ENCODE peak calls at places on chromosome 13, in ten cellular contexts. Y is ascending aorta, A is body of pancreas, H is ACHN, Q is fibroblast of the conjunctiva, D is neural crest cell, G is HAP-1, J is NCI-H69, W is upper lobe of right lung, L is A172. Z is an unnamed sample.

GRCh38 chr13:107117327-107118012 is 549.5 kb upstream of the ARGLU1 start:
- DNase-seq in Q (no peak), Y (no peak), H (no peak), J (no peak), A (no peak), G (no peak), L (peak), W (no peak), D (no peak), Z (no peak)

GRCh38 chr13:97702614-97703013 is 250.9 kb upstream of the IPO5 start:
- DNase-seq in J (no peak), W (no peak), Y (no peak), A (no peak), G (no peak), D (no peak), H (no peak), Q (no peak), L (no peak), Z (no peak)

GRCh38 chr13:111512707-111513106 is 192.3 kb downstream of the TEX29 start:
- DNase-seq in G (no peak), J (no peak), D (no peak), W (no peak), Q (no peak), A (no peak), Y (no peak), L (no peak), H (no peak), Z (no peak)

GRCh38 chr13:99124695-99125334 is 75.8 kb upstream of the UBAC2 start:
- DNase-seq in H (peak), Y (no peak), L (peak), D (no peak), A (no peak), G (no peak), J (no peak), Q (no peak), W (no peak), Z (no peak)

GRCh38 chr13:38348890-38349289 is 761 bp upstream of the UFM1 start:
- DNase-seq in A (no peak), W (no peak), Y (no peak), H (peak), L (peak), D (no peak), G (peak), J (peak), Q (no peak), Z (peak)

GRCh38 chr13:34748078-34748477 is 194.0 kb upstream of the NBEA start:
- DNase-seq in J (no peak), H (no peak), A (peak), Q (no peak), Y (peak), G (no peak), W (no peak), L (peak), D (no peak), Z (no peak)

GRCh38 chr13:51967482-51968446 is 43.5 kb downstream of the ATP7B start:
- DNase-seq in G (no peak), Y (no peak), D (no peak), A (no peak), Q (no peak), L (no peak), J (no peak), W (no peak), H (no peak), Z (no peak)

GRCh38 chr13:75481176-75482069 is 546 bp downstream of the TBC1D4 start:
- DNase-seq in Y (peak), D (peak), A (peak), L (no peak), W (peak), H (peak), G (peak), J (peak), Q (no peak), Z (peak)

GRCh38 chr13:33016414-33017409 is at the start of gene KL:
- DNase-seq in G (no peak), A (peak), J (peak), D (peak), H (peak), Q (no peak), L (no peak), W (peak), Y (no peak), Z (peak)

GRCh38 chr13:30763786-30764440 is 28.6 kb downstream of the ALOX5AP start:
- DNase-seq in L (peak), D (no peak), W (no peak), J (peak), Q (no peak), Y (no peak), H (no peak), A (no peak), G (no peak), Z (no peak)

GRCh38 chr13:43374621-43375020 is 351.2 kb downstream of the DNAJC15 start:
- DNase-seq in G (no peak), Q (no peak), L (peak), W (no peak), Y (no peak), A (no peak), J (peak), D (no peak), H (no peak), Z (no peak)

GRCh38 chr13:44196186-44196751 is 177.4 kb upstream of the SERP2 start:
- DNase-seq in H (no peak), L (no peak), G (no peak), D (no peak), J (no peak), A (no peak), Y (no peak), Q (no peak), W (no peak), Z (no peak)

GRCh38 chr13:95553614-95554385 is 1.3 kb downstream of the CLDN10 start:
- DNase-seq in Y (no peak), Q (no peak), A (peak), J (peak), G (no peak), W (no peak), H (no peak), L (no peak), D (no peak), Z (peak)

GRCh38 chr13:24279706-24280105 is 29.7 kb upstream of the C1QTNF9 start:
- DNase-seq in D (no peak), Y (no peak), L (no peak), W (no peak), A (no peak), H (no peak), Q (no peak), G (no peak), J (no peak), Z (no peak)

GRCh38 chr13:114035583-114036501 is 62.0 kb upstream of the C13orf46 start:
- DNase-seq in L (no peak), G (no peak), A (no peak), H (no peak), Q (no peak), W (no peak), J (no peak), D (no peak), Y (no peak), Z (no peak)

GRCh38 chr13:87884874-87885273 is 213.7 kb downstream of the SLITRK5 start:
- DNase-seq in L (peak), G (no peak), Y (no peak), W (no peak), H (peak), Q (no peak), A (no peak), J (peak), D (no peak), Z (no peak)

GRCh38 chr13:65497265-65497664 is 1732.9 kb downstream of the PCDH9 start:
- DNase-seq in J (peak), G (no peak), L (peak), W (no peak), A (no peak), Y (no peak), Q (no peak), H (peak), D (no peak), Z (no peak)

GRCh38 chr13:110149036-110149435 is 157.9 kb downstream of the COL4A1 start:
- DNase-seq in G (no peak), H (no peak), A (no peak), J (no peak), D (no peak), Y (peak), W (no peak), Q (no peak), L (no peak), Z (peak)

GRCh38 chr13:57763689-57764088 is 132.1 kb downstream of the PCDH17 start:
- DNase-seq in W (no peak), Q (no peak), J (no peak), A (no peak), H (no peak), G (no peak), Y (no peak), D (no peak), L (no peak), Z (no peak)

GRCh38 chr13:70523622-70524021 is 415.4 kb upstream of the KLHL1 start:
- DNase-seq in L (no peak), Y (no peak), A (peak), H (no peak), D (no peak), J (peak), Q (no peak), W (no peak), G (no peak), Z (no peak)

GRCh38 chr13:49859568-49859967 is 67.1 kb upstream of the KPNA3 start:
- DNase-seq in H (peak), J (no peak), A (no peak), G (no peak), D (no peak), Y (no peak), L (peak), Q (peak), W (no peak), Z (no peak)

GRCh38 chr13:110944121-110944967 is 29.5 kb upstream of the ANKRD10 start:
- DNase-seq in Y (no peak), Q (peak), L (peak), A (peak), H (peak), G (no peak), D (no peak), W (no peak), J (peak), Z (no peak)

GRCh38 chr13:19597523-19597922 is 35.9 kb upstream of the MPHOSPH8 start:
- DNase-seq in W (no peak), H (peak), D (no peak), Q (no peak), J (no peak), G (no peak), Y (no peak), A (no peak), L (peak), Z (no peak)

GRCh38 chr13:66069570-66069969 is 1160.6 kb downstream of the PCDH9 start:
- DNase-seq in L (peak), Y (no peak), J (peak), Q (no peak), G (no peak), W (no peak), A (no peak), D (no peak), H (no peak), Z (no peak)

GRCh38 chr13:37791699-37792098 is 77.9 kb downstream of the TRPC4 start:
- DNase-seq in A (no peak), Q (no peak), H (peak), Y (no peak), J (no peak), G (no peak), D (no peak), W (no peak), L (no peak), Z (no peak)

GRCh38 chr13:27578121-27579030 is 42.0 kb downstream of the LNX2 start:
- DNase-seq in A (no peak), G (no peak), J (peak), W (no peak), Q (no peak), H (no peak), Y (no peak), D (no peak), L (peak), Z (no peak)

GRCh38 chr13:76879211-76879875 is 6.9 kb downstream of the KCTD12 start:
- DNase-seq in Y (peak), L (peak), H (no peak), A (peak), D (no peak), J (peak), Q (peak), G (no peak), W (peak), Z (no peak)

GRCh38 chr13:107301724-107302374 is 733.9 kb upstream of the ARGLU1 start:
- DNase-seq in H (peak), G (no peak), Q (no peak), W (no peak), J (peak), L (no peak), D (no peak), A (no peak), Y (no peak), Z (no peak)